ENCODE peak calls at places on chromosomes 12 and 14, in seven cellular contexts. Q, U, X, F, G, E and R are unnamed samples.

GRCh38 chr12:85985996-85986395 is 111.9 kb downstream of the NTS start:
- DNase-seq in Q (no peak), U (no peak), X (no peak), F (no peak), G (no peak), E (no peak), R (no peak)

GRCh38 chr14:49512147-49512551 is 74.0 kb downstream of the RPS29 start:
- DNase-seq in Q (no peak), U (peak), X (no peak), F (no peak), G (no peak), E (no peak), R (no peak)

GRCh38 chr12:42921741-42922511 is 332.4 kb upstream of the PRICKLE1 start:
- DNase-seq in Q (peak), U (peak), X (no peak), F (no peak), G (peak), E (peak), R (no peak)

GRCh38 chr14:77043177-77043983 is 14.9 kb upstream of the IRF2BPL start:
- DNase-seq in Q (peak), U (peak), X (no peak), F (no peak), G (no peak), E (peak), R (no peak)

GRCh38 chr12:119695034-119695433 is 27.1 kb downstream of the PRKAB1 start:
- DNase-seq in Q (peak), U (no peak), X (no peak), F (peak), G (peak), E (no peak), R (peak)

GRCh38 chr14:60197629-60198318 is 32.6 kb upstream of the DHRS7 start:
- DNase-seq in Q (no peak), U (no peak), X (no peak), F (no peak), G (no peak), E (no peak), R (no peak)

GRCh38 chr12:94488449-94488848 is 28.8 kb upstream of the CEP83 start:
- DNase-seq in Q (peak), U (peak), X (no peak), F (no peak), G (no peak), E (no peak), R (no peak)

GRCh38 chr14:25050494-25051170 is 685 bp upstream of the STXBP6 start:
- DNase-seq in Q (peak), U (peak), X (peak), F (no peak), G (peak), E (peak), R (no peak)

GRCh38 chr12:91361864-91362263 is 179.2 kb upstream of the DCN start:
- DNase-seq in Q (peak), U (peak), X (peak), F (no peak), G (peak), E (peak), R (no peak)

GRCh38 chr12:3168775-3169221 is 91.6 kb downstream of the TSPAN9 start:
- DNase-seq in Q (peak), U (peak), X (no peak), F (no peak), G (peak), E (peak), R (no peak)

GRCh38 chr12:127280393-127281275 is 986.3 kb upstream of the TMEM132C start:
- DNase-seq in Q (peak), U (no peak), X (peak), F (peak), G (peak), E (peak), R (peak)

GRCh38 chr12:12521044-12521485 is 41.6 kb downstream of the DUSP16 start:
- DNase-seq in Q (no peak), U (no peak), X (peak), F (no peak), G (no peak), E (no peak), R (no peak)

GRCh38 chr12:26523708-26524150 is 309.3 kb downstream of the ITPR2 start:
- DNase-seq in Q (peak), U (peak), X (no peak), F (no peak), G (peak), E (peak), R (no peak)

GRCh38 chr12:115672506-115673080 is 604.9 kb downstream of the MED13L start:
- DNase-seq in Q (no peak), U (no peak), X (no peak), F (no peak), G (no peak), E (no peak), R (no peak)

GRCh38 chr12:67026847-67027246 is 242.3 kb upstream of the CAND1 start:
- DNase-seq in Q (no peak), U (no peak), X (no peak), F (no peak), G (peak), E (peak), R (no peak)

GRCh38 chr12:17302001-17302400 is 696.0 kb upstream of the LMO3 start:
- DNase-seq in Q (no peak), U (no peak), X (no peak), F (no peak), G (no peak), E (no peak), R (no peak)

GRCh38 chr12:75959506-75959905 is 72.1 kb downstream of the PHLDA1 start:
- DNase-seq in Q (no peak), U (no peak), X (no peak), F (no peak), G (peak), E (peak), R (no peak)

GRCh38 chr12:132925597-132926416 is 30.3 kb downstream of the ZNF605 start:
- DNase-seq in Q (peak), U (no peak), X (no peak), F (peak), G (peak), E (no peak), R (no peak)

GRCh38 chr12:128069359-128069997 is 197.5 kb upstream of the TMEM132C start:
- DNase-seq in Q (peak), U (peak), X (peak), F (peak), G (peak), E (peak), R (peak)

GRCh38 chr12:20194171-20194570 is 174.2 kb upstream of the PDE3A start:
- DNase-seq in Q (peak), U (peak), X (no peak), F (no peak), G (peak), E (no peak), R (peak)

GRCh38 chr12:78797201-78797931 is 67.2 kb upstream of the SYT1 start:
- DNase-seq in Q (no peak), U (peak), X (no peak), F (no peak), G (no peak), E (peak), R (no peak)

GRCh38 chr14:75484711-75485429 is 37.4 kb upstream of the BATF start:
- DNase-seq in Q (no peak), U (no peak), X (no peak), F (peak), G (no peak), E (peak), R (no peak)

GRCh38 chr14:64720190-64720589 is 16.0 kb downstream of the PLEKHG3 start:
- DNase-seq in Q (peak), U (peak), X (no peak), F (no peak), G (peak), E (no peak), R (no peak)

GRCh38 chr12:24780969-24781368 is 167.9 kb downstream of the BCAT1 start:
- DNase-seq in Q (no peak), U (peak), X (no peak), F (no peak), G (peak), E (peak), R (no peak)

GRCh38 chr12:132921685-132922084 is 34.3 kb upstream of the CHFR start:
- DNase-seq in Q (no peak), U (no peak), X (no peak), F (peak), G (peak), E (no peak), R (no peak)

GRCh38 chr12:95164656-95165055 is 52.6 kb downstream of the FGD6 start:
- DNase-seq in Q (no peak), U (peak), X (no peak), F (no peak), G (no peak), E (peak), R (no peak)

GRCh38 chr14:73173092-73173735 is 36.9 kb downstream of the PSEN1 start:
- DNase-seq in Q (peak), U (peak), X (peak), F (no peak), G (peak), E (peak), R (no peak)

GRCh38 chr12:11650279-11650696 is 814 bp downstream of the ETV6 start:
- DNase-seq in Q (no peak), U (no peak), X (no peak), F (no peak), G (no peak), E (no peak), R (peak)

GRCh38 chr12:51488281-51488680 is 63.6 kb downstream of the SLC4A8 start:
- DNase-seq in Q (no peak), U (peak), X (no peak), F (no peak), G (no peak), E (no peak), R (no peak)

GRCh38 chr14:52918486-52918885 is 32.4 kb downstream of the FERMT2 start:
- DNase-seq in Q (peak), U (peak), X (no peak), F (no peak), G (no peak), E (no peak), R (no peak)

GRCh38 chr12:104002686-104003085 is 37.0 kb downstream of the TDG start:
- DNase-seq in Q (no peak), U (no peak), X (no peak), F (no peak), G (no peak), E (no peak), R (no peak)

GRCh38 chr12:77247542-77247941 is 182.2 kb upstream of the E2F7 start:
- DNase-seq in Q (no peak), U (no peak), X (no peak), F (no peak), G (no peak), E (no peak), R (no peak)

GRCh38 chr14:92122351-92122677 is 545 bp downstream of the CPSF2 start:
- DNase-seq in Q (peak), U (peak), X (peak), F (no peak), G (peak), E (peak), R (no peak)

GRCh38 chr14:69059658-69060648 is 80.9 kb upstream of the ACTN1 start:
- DNase-seq in Q (peak), U (peak), X (no peak), F (no peak), G (peak), E (peak), R (no peak)
- H3K9ac ChIP-seq in Q (peak), U (peak), X (no peak), F (no peak), G (no peak), E (no peak), R (no peak)

GRCh38 chr12:98814254-98814653 is 169.2 kb downstream of the APAF1 start:
- DNase-seq in Q (no peak), U (no peak), X (no peak), F (no peak), G (no peak), E (no peak), R (no peak)

GRCh38 chr12:98803468-98804209 is 158.5 kb downstream of the APAF1 start:
- DNase-seq in Q (no peak), U (peak), X (no peak), F (no peak), G (no peak), E (no peak), R (no peak)

GRCh38 chr12:98812225-98812624 is 167.1 kb downstream of the APAF1 start:
- DNase-seq in Q (no peak), U (no peak), X (no peak), F (no peak), G (no peak), E (no peak), R (no peak)

DNA sequence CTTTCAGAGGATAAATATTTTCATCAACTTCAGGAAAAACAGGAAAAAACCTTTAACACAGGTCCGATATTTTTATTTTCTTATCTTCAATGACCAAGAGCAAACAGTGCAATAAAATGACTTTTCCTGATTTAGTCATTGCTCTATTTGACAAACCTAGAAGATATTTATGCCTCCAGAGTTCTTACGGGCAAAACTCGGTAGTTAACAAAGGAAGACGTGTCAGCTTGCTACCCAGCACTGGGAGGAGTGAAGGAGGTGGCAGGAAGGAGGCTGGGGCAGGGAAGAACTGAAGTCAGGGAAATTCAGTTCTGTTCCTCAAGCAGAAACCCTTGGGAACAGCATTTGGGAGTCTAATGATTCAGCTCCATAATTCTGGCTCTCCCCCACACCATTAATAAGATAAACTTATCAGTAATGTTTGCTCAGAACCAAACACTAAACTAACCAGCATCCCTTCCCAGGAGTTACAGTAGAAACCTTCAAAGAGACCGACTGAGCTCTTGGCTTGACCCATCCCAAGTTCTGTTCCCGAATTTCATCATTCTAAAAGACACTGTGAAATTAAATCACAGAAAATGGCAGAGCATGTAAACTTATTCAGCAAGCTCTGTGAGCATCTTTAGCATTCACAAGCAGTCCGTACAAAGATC is 163.3 kb downstream of the APAF1 start:
- DNase-seq in Q (no peak), U (no peak), X (no peak), F (no peak), G (no peak), E (no peak), R (no peak)
- H4K8ac ChIP-seq in Q (no peak), U (no peak), X (no peak), F (no peak), G (no peak), E (no peak), R (no peak)

DNA sequence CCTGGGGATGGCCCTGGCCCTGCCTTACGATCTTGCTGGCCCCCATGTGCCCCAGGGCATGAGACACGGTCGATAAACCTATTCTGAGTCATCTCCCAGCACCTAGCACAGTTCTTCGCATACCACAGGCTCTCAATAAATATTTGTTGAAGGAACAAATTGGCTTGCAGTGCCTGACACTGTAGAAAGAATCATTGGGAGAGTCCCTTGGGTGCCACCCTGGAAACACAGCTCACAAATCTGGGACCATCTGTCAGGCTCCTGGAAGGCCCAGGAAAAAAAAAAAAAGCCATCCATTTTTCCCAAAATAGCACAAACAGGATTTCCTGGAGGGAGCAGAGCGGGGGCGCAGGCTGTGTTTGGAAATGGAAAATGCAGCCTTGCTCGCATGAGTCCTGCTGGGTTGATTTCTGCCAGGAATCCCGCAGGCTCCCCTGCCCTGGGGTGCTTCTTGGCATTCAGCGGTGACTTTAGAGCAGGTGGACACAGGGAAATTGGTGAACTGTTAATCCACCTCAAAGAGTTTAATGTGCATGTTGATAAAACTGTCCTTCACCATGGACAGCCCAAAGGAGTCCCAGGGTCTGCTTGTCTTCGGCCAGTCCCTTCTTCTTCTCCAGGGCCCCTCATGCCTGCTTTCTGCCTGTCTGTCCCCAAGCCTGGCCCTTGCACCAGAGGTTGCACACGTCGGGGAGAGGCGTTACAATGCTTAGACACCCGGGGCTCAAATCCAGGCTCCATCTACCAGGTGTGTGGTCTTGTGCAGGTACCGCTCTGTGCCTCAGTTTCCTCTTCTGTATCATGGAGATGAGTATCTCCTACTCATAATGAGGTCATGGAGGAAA is 106.1 kb upstream of the RFLNA start:
- DNase-seq in Q (peak), U (no peak), X (no peak), F (no peak), G (peak), E (peak), R (no peak)
- H3K9ac ChIP-seq in Q (no peak), U (no peak), X (no peak), F (no peak), G (no peak), E (no peak), R (no peak)

GRCh38 chr12:41624571-41624970 is 436.5 kb downstream of the PDZRN4 start:
- DNase-seq in Q (no peak), U (no peak), X (no peak), F (no peak), G (peak), E (no peak), R (no peak)

GRCh38 chr12:41634096-41634495 is 446.0 kb downstream of the PDZRN4 start:
- DNase-seq in Q (no peak), U (no peak), X (no peak), F (no peak), G (no peak), E (no peak), R (no peak)

GRCh38 chr12:41629606-41630005 is 441.5 kb downstream of the PDZRN4 start:
- DNase-seq in Q (no peak), U (no peak), X (no peak), F (no peak), G (no peak), E (no peak), R (no peak)
- H4K8ac ChIP-seq in Q (no peak), U (no peak), X (no peak), F (no peak), G (no peak), E (no peak), R (no peak)

GRCh38 chr12:27555316-27555715 is 31.3 kb downstream of the PPFIBP1 start:
- DNase-seq in Q (no peak), U (no peak), X (no peak), F (no peak), G (no peak), E (no peak), R (no peak)
- H3K9ac ChIP-seq in Q (peak), U (no peak), X (no peak), F (no peak), G (no peak), E (no peak), R (no peak)

DNA sequence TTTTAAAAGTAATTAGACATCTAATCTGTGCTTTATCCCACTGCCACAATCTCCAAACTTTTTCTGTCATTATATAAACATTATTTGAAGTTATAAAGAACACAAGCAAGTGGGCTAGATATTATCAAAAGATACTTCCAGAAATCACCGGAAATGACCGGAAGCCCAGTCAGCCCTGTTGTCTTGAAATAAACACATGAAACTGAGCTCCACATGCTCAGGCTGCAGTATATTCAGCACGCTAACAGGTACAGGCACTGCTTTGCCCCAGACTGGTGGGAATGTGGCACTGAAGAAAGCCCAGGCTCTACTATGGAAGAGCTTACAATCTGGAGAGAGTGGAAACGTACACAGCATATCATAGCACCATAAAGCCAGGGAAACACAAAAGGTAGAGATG is 158.9 kb upstream of the PLEKHG7 start:
- DNase-seq in Q (no peak), U (peak), X (no peak), F (no peak), G (no peak), E (no peak), R (no peak)
- H4K8ac ChIP-seq in Q (peak), U (peak), X (no peak), F (no peak), G (no peak), E (peak), R (no peak)

DNA sequence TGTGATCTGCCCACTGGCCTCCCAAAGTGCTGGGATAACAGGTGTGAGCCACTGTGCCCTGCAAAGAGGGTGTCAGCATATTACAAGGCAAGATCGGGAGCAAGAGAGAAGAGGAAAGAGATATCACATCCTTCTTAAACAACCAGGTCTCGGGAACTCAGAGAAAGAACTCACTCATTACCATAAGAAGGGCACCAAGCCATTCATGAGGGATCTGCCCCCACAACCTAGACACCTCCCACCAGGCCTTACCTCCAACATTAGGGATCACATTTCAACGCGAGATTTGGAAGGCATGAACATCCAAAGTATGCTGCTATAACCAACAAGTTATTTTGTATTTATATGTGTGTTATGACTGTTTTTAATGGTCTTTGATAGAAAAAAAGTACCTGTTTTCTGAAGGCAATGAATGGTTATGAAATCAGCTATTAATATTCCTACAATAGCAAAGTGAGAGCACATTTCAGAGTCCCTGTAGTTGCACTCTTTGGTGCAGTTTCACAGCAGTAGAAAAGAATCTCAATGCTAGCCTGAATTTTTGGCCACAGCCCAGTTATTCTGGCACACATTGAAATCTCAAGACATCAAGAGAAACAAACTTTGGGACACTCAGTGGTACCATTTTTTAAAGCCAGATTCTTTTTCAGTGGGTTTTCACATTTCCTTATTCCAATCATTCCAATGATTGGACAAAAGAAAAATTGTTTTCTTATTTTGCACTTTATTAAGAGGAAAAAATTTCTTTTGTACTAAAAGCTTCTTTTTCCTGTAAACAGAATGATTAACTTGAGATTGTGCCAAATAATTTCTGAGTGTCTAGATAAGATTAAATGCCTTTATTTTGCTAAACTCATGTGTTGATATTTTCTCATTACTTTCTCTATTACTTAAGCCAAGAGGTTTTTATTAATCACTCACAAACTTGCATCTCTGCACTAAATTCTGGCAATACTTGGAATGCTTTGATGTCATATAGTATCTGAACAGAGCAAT is 582.6 kb upstream of the ATP2B1 start:
- DNase-seq in Q (no peak), U (no peak), X (no peak), F (no peak), G (no peak), E (no peak), R (peak)
- H3K9ac ChIP-seq in Q (no peak), U (no peak), X (no peak), F (no peak), G (no peak), E (no peak), R (no peak)

GRCh38 chr12:33304176-33304575 is 135.4 kb downstream of the SYT10 start:
- DNase-seq in Q (no peak), U (no peak), X (no peak), F (no peak), G (no peak), E (no peak), R (no peak)
- H4K8ac ChIP-seq in Q (no peak), U (no peak), X (no peak), F (no peak), G (no peak), E (no peak), R (no peak)

GRCh38 chr12:52975204-52975603 is 26.3 kb downstream of the KRT18 start:
- DNase-seq in Q (peak), U (peak), X (no peak), F (no peak), G (no peak), E (peak), R (no peak)
- H3K9ac ChIP-seq in Q (no peak), U (no peak), X (peak), F (no peak), G (peak), E (no peak), R (no peak)